ENCODE peak calls at places on chromosomes 4 and X, in five cellular contexts. One of them, this sample, is unnamed.

GRCh38 chrX:129808829-129809745 is 29.3 kb downstream of the SASH3 start:
- DNase-seq in PC-3: no peak
- DNase-seq in CD8-positive, alpha-beta T cell: no peak
- DNase-seq in upper lobe of right lung: no peak
- DNase-seq in GM23338: no peak
- DNase-seq in this sample: no peak

GRCh38 chr4:81164623-81165416 is 50.2 kb downstream of the PRKG2 start:
- DNase-seq in upper lobe of right lung: no peak
- DNase-seq in PC-3: peak
- DNase-seq in GM23338: no peak
- DNase-seq in CD8-positive, alpha-beta T cell: no peak
- DNase-seq in this sample: no peak

GRCh38 chrX:52277666-52278065 is 91.2 kb upstream of the XAGE2 start:
- DNase-seq in GM23338: no peak
- DNase-seq in PC-3: no peak
- DNase-seq in CD8-positive, alpha-beta T cell: no peak
- DNase-seq in upper lobe of right lung: no peak
- DNase-seq in this sample: no peak

GRCh38 chr4:105179539-105180401 is 33.1 kb downstream of the TET2 start:
- DNase-seq in upper lobe of right lung: no peak
- DNase-seq in GM23338: no peak
- DNase-seq in CD8-positive, alpha-beta T cell: no peak
- DNase-seq in PC-3: no peak
- DNase-seq in this sample: no peak

GRCh38 chrX:109709129-109709631 is 23.9 kb downstream of the ACSL4 start:
- DNase-seq in PC-3: peak
- DNase-seq in GM23338: peak
- DNase-seq in upper lobe of right lung: no peak
- DNase-seq in CD8-positive, alpha-beta T cell: no peak
- DNase-seq in this sample: no peak

GRCh38 chr4:113591982-113592381 is 169.6 kb downstream of the CAMK2D start:
- DNase-seq in CD8-positive, alpha-beta T cell: no peak
- DNase-seq in upper lobe of right lung: no peak
- DNase-seq in GM23338: no peak
- DNase-seq in PC-3: no peak
- DNase-seq in this sample: no peak

GRCh38 chr4:54877006-54877405 is 219.2 kb downstream of the KIT start:
- DNase-seq in PC-3: peak
- DNase-seq in upper lobe of right lung: no peak
- DNase-seq in GM23338: no peak
- DNase-seq in CD8-positive, alpha-beta T cell: no peak
- DNase-seq in this sample: no peak

GRCh38 chr4:74320559-74321118 is 12.4 kb downstream of the EPGN start:
- DNase-seq in CD8-positive, alpha-beta T cell: no peak
- DNase-seq in GM23338: peak
- DNase-seq in PC-3: peak
- DNase-seq in upper lobe of right lung: peak
- DNase-seq in this sample: no peak

GRCh38 chr4:133152801-133153526 is 3.9 kb downstream of the PCDH10 start:
- DNase-seq in CD8-positive, alpha-beta T cell: no peak
- DNase-seq in PC-3: no peak
- DNase-seq in upper lobe of right lung: no peak
- DNase-seq in GM23338: peak
- DNase-seq in this sample: no peak

GRCh38 chrX:20442597-20442996 is 175.9 kb upstream of the RPS6KA3 start:
- DNase-seq in GM23338: peak
- DNase-seq in PC-3: peak
- DNase-seq in CD8-positive, alpha-beta T cell: peak
- DNase-seq in upper lobe of right lung: peak
- DNase-seq in this sample: peak

GRCh38 chr4:44447563-44448504 is 775 bp downstream of the KCTD8 start:
- DNase-seq in GM23338: peak
- DNase-seq in upper lobe of right lung: peak
- DNase-seq in CD8-positive, alpha-beta T cell: no peak
- DNase-seq in PC-3: peak
- DNase-seq in this sample: no peak

GRCh38 chrX:80879143-80879542 is 69.5 kb upstream of the BRWD3 start:
- DNase-seq in PC-3: peak
- DNase-seq in CD8-positive, alpha-beta T cell: no peak
- DNase-seq in upper lobe of right lung: no peak
- DNase-seq in GM23338: no peak
- DNase-seq in this sample: no peak

GRCh38 chr4:14345356-14345775 is 656.9 kb upstream of the CPEB2 start:
- DNase-seq in PC-3: peak
- DNase-seq in upper lobe of right lung: no peak
- DNase-seq in CD8-positive, alpha-beta T cell: no peak
- DNase-seq in GM23338: no peak
- DNase-seq in this sample: no peak

GRCh38 chrX:352582-353314 is 34.0 kb downstream of the PPP2R3B start:
- DNase-seq in PC-3: no peak
- DNase-seq in upper lobe of right lung: peak
- DNase-seq in GM23338: no peak
- DNase-seq in CD8-positive, alpha-beta T cell: no peak
- DNase-seq in this sample: no peak

GRCh38 chr4:41365726-41366125 is 109.0 kb downstream of the UCHL1 start:
- DNase-seq in upper lobe of right lung: no peak
- DNase-seq in GM23338: peak
- DNase-seq in PC-3: no peak
- DNase-seq in CD8-positive, alpha-beta T cell: no peak
- DNase-seq in this sample: no peak

GRCh38 chr4:1012031-1012739 is 759 bp downstream of the FGFRL1 start:
- DNase-seq in GM23338: peak
- DNase-seq in upper lobe of right lung: peak
- DNase-seq in PC-3: peak
- DNase-seq in CD8-positive, alpha-beta T cell: peak
- DNase-seq in this sample: no peak

GRCh38 chr4:8230891-8231290 is 31.8 kb downstream of the SH3TC1 start:
- DNase-seq in upper lobe of right lung: no peak
- DNase-seq in PC-3: no peak
- DNase-seq in GM23338: no peak
- DNase-seq in CD8-positive, alpha-beta T cell: no peak
- DNase-seq in this sample: no peak

GRCh38 chrX:36898301-36898700 is 109.9 kb upstream of the FAM47C start:
- DNase-seq in CD8-positive, alpha-beta T cell: no peak
- DNase-seq in upper lobe of right lung: no peak
- DNase-seq in PC-3: peak
- DNase-seq in GM23338: peak
- DNase-seq in this sample: no peak

GRCh38 chr4:147136783-147137182 is 191.1 kb upstream of the TTC29 start:
- DNase-seq in PC-3: no peak
- DNase-seq in upper lobe of right lung: no peak
- DNase-seq in CD8-positive, alpha-beta T cell: no peak
- DNase-seq in GM23338: no peak
- DNase-seq in this sample: no peak

GRCh38 chr4:99821918-99822503 is 5.4 kb downstream of the DAPP1 start:
- DNase-seq in CD8-positive, alpha-beta T cell: no peak
- DNase-seq in PC-3: no peak
- DNase-seq in GM23338: no peak
- DNase-seq in upper lobe of right lung: no peak
- DNase-seq in this sample: no peak

GRCh38 chrX:19876962-19877361 is 10.4 kb downstream of the SH3KBP1 start:
- DNase-seq in CD8-positive, alpha-beta T cell: no peak
- DNase-seq in upper lobe of right lung: no peak
- DNase-seq in GM23338: no peak
- DNase-seq in PC-3: no peak
- DNase-seq in this sample: no peak

GRCh38 chr4:8855781-8856245 is 15.8 kb downstream of the HMX1 start:
- DNase-seq in GM23338: peak
- DNase-seq in CD8-positive, alpha-beta T cell: no peak
- DNase-seq in upper lobe of right lung: no peak
- DNase-seq in PC-3: no peak
- DNase-seq in this sample: no peak

GRCh38 chr4:26021417-26022345 is 107.7 kb downstream of the SMIM20 start:
- DNase-seq in GM23338: no peak
- DNase-seq in CD8-positive, alpha-beta T cell: no peak
- DNase-seq in PC-3: no peak
- DNase-seq in upper lobe of right lung: no peak
- DNase-seq in this sample: no peak

GRCh38 chr4:109801895-109802319 is at the start of gene CFI:
- DNase-seq in GM23338: no peak
- DNase-seq in PC-3: no peak
- DNase-seq in upper lobe of right lung: no peak
- DNase-seq in CD8-positive, alpha-beta T cell: no peak
- DNase-seq in this sample: no peak

GRCh38 chr4:35952751-35953150 is 291.6 kb downstream of the ARAP2 start:
- DNase-seq in upper lobe of right lung: no peak
- DNase-seq in CD8-positive, alpha-beta T cell: no peak
- DNase-seq in PC-3: no peak
- DNase-seq in GM23338: no peak
- DNase-seq in this sample: no peak

GRCh38 chr4:167234388-167234881 is at the start of gene SPOCK3:
- DNase-seq in PC-3: peak
- DNase-seq in CD8-positive, alpha-beta T cell: no peak
- DNase-seq in upper lobe of right lung: peak
- DNase-seq in GM23338: peak
- DNase-seq in this sample: no peak
- H3K4me3 ChIP-seq in PC-3: peak
- H3K4me3 ChIP-seq in CD8-positive, alpha-beta T cell: no peak
- H3K4me3 ChIP-seq in upper lobe of right lung: peak
- H3K4me3 ChIP-seq in GM23338: peak
- H3K4me3 ChIP-seq in this sample: peak

DNA sequence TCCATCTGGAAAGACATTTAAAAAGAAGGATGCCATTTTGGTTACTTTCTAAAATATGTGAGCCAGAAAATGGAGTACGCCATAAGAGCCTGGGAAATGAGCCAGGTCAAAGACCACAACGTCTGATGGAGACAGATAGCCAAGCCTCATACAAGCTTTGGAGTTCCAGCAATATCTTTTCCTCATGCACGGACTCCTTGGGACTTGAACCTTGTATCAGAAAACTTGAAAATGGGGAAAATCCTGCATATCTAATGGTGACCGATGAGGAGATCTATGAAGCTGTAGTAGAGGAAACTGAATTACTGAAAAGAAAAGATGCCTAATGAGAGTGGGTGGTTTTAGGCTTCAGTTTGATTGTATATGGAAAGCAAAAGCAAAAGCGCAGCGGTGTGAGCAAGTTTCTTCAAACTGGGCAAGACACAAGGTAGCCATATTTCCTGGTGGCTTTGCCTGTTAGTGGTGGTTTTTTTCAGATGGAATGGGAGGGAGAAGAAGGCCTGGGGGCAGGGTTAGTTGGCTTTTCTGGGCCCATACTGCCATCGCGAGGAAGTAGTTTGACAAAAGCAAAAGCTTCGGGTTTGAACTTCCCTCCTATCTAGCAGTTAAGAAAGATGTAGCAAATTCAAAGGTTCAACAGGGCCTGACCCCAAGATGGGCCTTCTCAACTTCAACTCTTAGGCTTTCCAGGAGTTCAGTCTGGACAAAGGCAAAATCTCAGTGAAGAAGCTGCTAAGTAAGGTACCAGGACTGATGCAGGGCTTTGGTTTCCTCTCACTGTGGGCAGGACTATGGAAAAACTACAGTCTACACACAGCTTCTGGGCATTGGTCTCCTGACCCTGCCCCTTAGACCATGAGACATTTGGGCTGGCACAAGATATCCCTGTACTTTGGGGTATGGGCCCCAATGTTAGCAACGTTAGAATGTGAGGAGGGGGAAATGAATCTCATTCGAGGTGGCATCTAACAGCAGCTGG is 210.0 kb upstream of the STK26 start:
- DNase-seq in CD8-positive, alpha-beta T cell: peak
- DNase-seq in PC-3: peak
- DNase-seq in GM23338: no peak
- DNase-seq in upper lobe of right lung: no peak
- DNase-seq in this sample: peak
- TF ChIP-seq CTCF in CD8-positive, alpha-beta T cell: peak
- TF ChIP-seq CTCF in PC-3: peak
- TF ChIP-seq CTCF in GM23338: no peak
- TF ChIP-seq CTCF in upper lobe of right lung: peak
- TF ChIP-seq CTCF in this sample: no peak

GRCh38 chr4:57013529-57014120 is 34.9 kb downstream of the POLR2B start:
- DNase-seq in CD8-positive, alpha-beta T cell: no peak
- DNase-seq in upper lobe of right lung: no peak
- DNase-seq in GM23338: no peak
- DNase-seq in PC-3: no peak
- DNase-seq in this sample: no peak

GRCh38 chr4:57020467-57021101 is 41.9 kb downstream of the POLR2B start:
- DNase-seq in upper lobe of right lung: no peak
- DNase-seq in GM23338: no peak
- DNase-seq in PC-3: peak
- DNase-seq in CD8-positive, alpha-beta T cell: no peak
- DNase-seq in this sample: no peak

GRCh38 chr4:57023104-57023503 is 44.4 kb downstream of the POLR2B start:
- DNase-seq in upper lobe of right lung: no peak
- DNase-seq in PC-3: peak
- DNase-seq in GM23338: no peak
- DNase-seq in CD8-positive, alpha-beta T cell: no peak
- DNase-seq in this sample: no peak

DNA sequence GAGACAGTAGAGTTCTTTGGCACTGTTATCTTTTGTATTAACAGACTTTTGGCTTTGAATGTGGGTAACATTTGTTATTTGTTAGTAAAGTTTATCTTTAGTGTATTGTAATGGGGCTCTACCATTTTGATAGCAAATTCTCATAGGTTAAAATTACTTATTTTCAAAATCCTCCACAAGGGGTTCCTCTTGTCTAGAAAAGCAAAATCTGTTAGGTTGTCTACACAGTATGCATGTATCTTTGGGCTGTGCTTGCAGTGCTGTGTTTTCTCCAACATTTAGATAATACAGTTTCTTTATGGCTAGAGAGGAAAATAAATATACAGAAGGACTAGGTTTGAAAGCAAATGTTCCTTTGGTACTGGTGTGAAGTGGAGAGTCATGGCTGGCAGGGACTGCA is 40.2 kb downstream of the POLR2B start:
- DNase-seq in upper lobe of right lung: no peak
- DNase-seq in GM23338: no peak
- DNase-seq in CD8-positive, alpha-beta T cell: no peak
- DNase-seq in PC-3: no peak
- DNase-seq in this sample: no peak
- H3K4me3 ChIP-seq in upper lobe of right lung: no peak
- H3K4me3 ChIP-seq in GM23338: no peak
- H3K4me3 ChIP-seq in CD8-positive, alpha-beta T cell: no peak
- H3K4me3 ChIP-seq in PC-3: no peak
- H3K4me3 ChIP-seq in this sample: no peak

DNA sequence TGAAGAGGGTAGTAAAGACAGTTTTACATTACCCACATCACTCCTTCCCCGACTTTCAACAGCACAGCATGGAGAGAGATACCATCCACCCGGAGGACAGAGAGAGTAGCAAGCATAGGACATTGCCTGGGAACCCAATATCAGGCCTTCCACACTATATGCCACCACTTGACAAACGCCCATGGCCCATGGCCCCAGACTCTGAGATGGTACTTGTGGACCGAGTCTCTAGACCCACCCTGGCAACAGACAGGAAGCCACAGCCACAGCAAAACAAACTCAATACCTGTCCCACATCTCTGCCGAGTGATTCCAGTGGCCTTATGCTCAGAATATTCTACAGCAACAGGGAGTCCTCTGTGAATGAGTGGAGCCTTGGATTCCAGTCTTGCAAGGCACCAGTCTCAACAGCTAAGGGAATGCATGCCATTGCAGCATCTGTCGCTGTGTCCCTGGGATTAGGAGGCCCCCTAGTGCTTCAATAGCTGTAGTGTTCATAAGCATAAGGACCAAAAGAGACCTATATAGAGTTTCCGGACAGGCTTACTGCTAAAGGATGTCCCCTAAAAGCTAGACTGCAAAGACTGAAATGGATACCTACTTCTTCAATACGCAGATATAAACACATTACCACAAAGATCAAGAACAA is 14.7 kb upstream of the CT55 start:
- DNase-seq in upper lobe of right lung: no peak
- DNase-seq in CD8-positive, alpha-beta T cell: no peak
- DNase-seq in GM23338: peak
- DNase-seq in PC-3: peak
- DNase-seq in this sample: no peak
- TF ChIP-seq CTCF in upper lobe of right lung: peak
- TF ChIP-seq CTCF in CD8-positive, alpha-beta T cell: no peak
- TF ChIP-seq CTCF in GM23338: peak
- TF ChIP-seq CTCF in PC-3: peak
- TF ChIP-seq CTCF in this sample: peak

GRCh38 chrX:57595381-57595811 is 3.6 kb downstream of the ZXDB start:
- DNase-seq in CD8-positive, alpha-beta T cell: no peak
- DNase-seq in upper lobe of right lung: no peak
- DNase-seq in PC-3: peak
- DNase-seq in GM23338: peak
- DNase-seq in this sample: no peak
- H3K4me3 ChIP-seq in CD8-positive, alpha-beta T cell: no peak
- H3K4me3 ChIP-seq in upper lobe of right lung: peak
- H3K4me3 ChIP-seq in PC-3: peak
- H3K4me3 ChIP-seq in GM23338: peak
- H3K4me3 ChIP-seq in this sample: no peak